ENCODE peak calls at places on chromosomes 1 and 21, in six cellular contexts. One of them, this sample, is unnamed.

GRCh38 chr1:150560011-150560438 is 10.8 kb downstream of the ADAMTSL4 start:
- DNase-seq in spleen: peak
- DNase-seq in skeletal muscle cell: no peak
- DNase-seq in head of caudate nucleus: peak
- DNase-seq in uterus: peak
- DNase-seq in AG08396: peak
- DNase-seq in this sample: peak

GRCh38 chr1:61839702-61840101 is 97.4 kb downstream of the PATJ start:
- DNase-seq in spleen: no peak
- DNase-seq in skeletal muscle cell: no peak
- DNase-seq in head of caudate nucleus: no peak
- DNase-seq in uterus: no peak
- DNase-seq in AG08396: peak
- DNase-seq in this sample: no peak

GRCh38 chr1:112083487-112083886 is 94.0 kb upstream of the KCND3 start:
- DNase-seq in spleen: no peak
- DNase-seq in skeletal muscle cell: no peak
- DNase-seq in head of caudate nucleus: no peak
- DNase-seq in uterus: no peak
- DNase-seq in AG08396: no peak
- DNase-seq in this sample: no peak

GRCh38 chr1:18618546-18619466 is 11.8 kb upstream of the PAX7 start:
- DNase-seq in spleen: no peak
- DNase-seq in skeletal muscle cell: no peak
- DNase-seq in head of caudate nucleus: no peak
- DNase-seq in uterus: no peak
- DNase-seq in AG08396: no peak
- DNase-seq in this sample: no peak

GRCh38 chr1:213750231-213751063 is 237.3 kb upstream of the PROX1 start:
- DNase-seq in spleen: no peak
- DNase-seq in skeletal muscle cell: no peak
- DNase-seq in head of caudate nucleus: no peak
- DNase-seq in uterus: no peak
- DNase-seq in AG08396: no peak
- DNase-seq in this sample: no peak

GRCh38 chr1:102715150-102715549 is 393.2 kb downstream of the COL11A1 start:
- DNase-seq in spleen: no peak
- DNase-seq in skeletal muscle cell: peak
- DNase-seq in head of caudate nucleus: no peak
- DNase-seq in uterus: no peak
- DNase-seq in AG08396: no peak
- DNase-seq in this sample: no peak

GRCh38 chr1:2504224-2504948 is 22.0 kb downstream of the PANK4 start:
- DNase-seq in spleen: no peak
- DNase-seq in skeletal muscle cell: no peak
- DNase-seq in head of caudate nucleus: no peak
- DNase-seq in uterus: no peak
- DNase-seq in AG08396: peak
- DNase-seq in this sample: no peak

GRCh38 chr21:45533731-45534571 is 8.3 kb downstream of the SLC19A1 start:
- DNase-seq in spleen: peak
- DNase-seq in skeletal muscle cell: no peak
- DNase-seq in head of caudate nucleus: peak
- DNase-seq in uterus: no peak
- DNase-seq in AG08396: no peak
- DNase-seq in this sample: no peak

GRCh38 chr1:19029191-19030085 is 73.0 kb upstream of the IFFO2 start:
- DNase-seq in spleen: no peak
- DNase-seq in skeletal muscle cell: no peak
- DNase-seq in head of caudate nucleus: no peak
- DNase-seq in uterus: no peak
- DNase-seq in AG08396: no peak
- DNase-seq in this sample: no peak

GRCh38 chr1:167605576-167605975 is 24.5 kb upstream of the RCSD1 start:
- DNase-seq in spleen: no peak
- DNase-seq in skeletal muscle cell: no peak
- DNase-seq in head of caudate nucleus: no peak
- DNase-seq in uterus: no peak
- DNase-seq in AG08396: no peak
- DNase-seq in this sample: no peak

GRCh38 chr1:215617979-215618378 is 50.9 kb downstream of the KCTD3 start:
- DNase-seq in spleen: no peak
- DNase-seq in skeletal muscle cell: no peak
- DNase-seq in head of caudate nucleus: no peak
- DNase-seq in uterus: no peak
- DNase-seq in AG08396: no peak
- DNase-seq in this sample: no peak

GRCh38 chr1:153509729-153510354 is 25.9 kb downstream of the S100A6 start:
- DNase-seq in spleen: peak
- DNase-seq in skeletal muscle cell: no peak
- DNase-seq in head of caudate nucleus: peak
- DNase-seq in uterus: no peak
- DNase-seq in AG08396: peak
- DNase-seq in this sample: peak

GRCh38 chr1:94989398-94989797 is 62.5 kb upstream of the CNN3 start:
- DNase-seq in spleen: no peak
- DNase-seq in skeletal muscle cell: no peak
- DNase-seq in head of caudate nucleus: no peak
- DNase-seq in uterus: peak
- DNase-seq in AG08396: no peak
- DNase-seq in this sample: peak

GRCh38 chr21:42265229-42265812 is 46.4 kb downstream of the ABCG1 start:
- DNase-seq in spleen: no peak
- DNase-seq in skeletal muscle cell: no peak
- DNase-seq in head of caudate nucleus: no peak
- DNase-seq in uterus: no peak
- DNase-seq in AG08396: no peak
- DNase-seq in this sample: no peak

GRCh38 chr1:92994105-92994712 is 32.9 kb upstream of the DIPK1A start:
- DNase-seq in spleen: no peak
- DNase-seq in skeletal muscle cell: peak
- DNase-seq in head of caudate nucleus: no peak
- DNase-seq in uterus: peak
- DNase-seq in AG08396: peak
- DNase-seq in this sample: peak

GRCh38 chr1:15236226-15237145 is 10.5 kb upstream of the FHAD1 start:
- DNase-seq in spleen: no peak
- DNase-seq in skeletal muscle cell: no peak
- DNase-seq in head of caudate nucleus: no peak
- DNase-seq in uterus: no peak
- DNase-seq in AG08396: no peak
- DNase-seq in this sample: no peak

GRCh38 chr1:152459596-152460528 is 45.8 kb upstream of the CRNN start:
- DNase-seq in spleen: peak
- DNase-seq in skeletal muscle cell: peak
- DNase-seq in head of caudate nucleus: peak
- DNase-seq in uterus: peak
- DNase-seq in AG08396: peak
- DNase-seq in this sample: peak

GRCh38 chr1:167563579-167564246 is 10.2 kb upstream of the CREG1 start:
- DNase-seq in spleen: no peak
- DNase-seq in skeletal muscle cell: no peak
- DNase-seq in head of caudate nucleus: no peak
- DNase-seq in uterus: no peak
- DNase-seq in AG08396: no peak
- DNase-seq in this sample: no peak

GRCh38 chr1:39490596-39491145 is 765 bp upstream of the BMP8A start:
- DNase-seq in spleen: no peak
- DNase-seq in skeletal muscle cell: no peak
- DNase-seq in head of caudate nucleus: peak
- DNase-seq in uterus: no peak
- DNase-seq in AG08396: no peak
- DNase-seq in this sample: no peak

GRCh38 chr1:232662910-232663309 is 33.0 kb upstream of the SIPA1L2 start:
- DNase-seq in spleen: no peak
- DNase-seq in skeletal muscle cell: no peak
- DNase-seq in head of caudate nucleus: no peak
- DNase-seq in uterus: no peak
- DNase-seq in AG08396: no peak
- DNase-seq in this sample: peak

GRCh38 chr1:153292740-153293479 is 19.8 kb downstream of the PGLYRP3 start:
- DNase-seq in spleen: no peak
- DNase-seq in skeletal muscle cell: no peak
- DNase-seq in head of caudate nucleus: no peak
- DNase-seq in uterus: no peak
- DNase-seq in AG08396: no peak
- DNase-seq in this sample: no peak

GRCh38 chr1:51518730-51519047 is 377 bp downstream of the EPS15 start:
- DNase-seq in spleen: peak
- DNase-seq in skeletal muscle cell: no peak
- DNase-seq in head of caudate nucleus: peak
- DNase-seq in uterus: no peak
- DNase-seq in AG08396: peak
- DNase-seq in this sample: no peak

GRCh38 chr1:210685295-210685650 is 356.6 kb downstream of the HHAT start:
- DNase-seq in spleen: no peak
- DNase-seq in skeletal muscle cell: no peak
- DNase-seq in head of caudate nucleus: no peak
- DNase-seq in uterus: no peak
- DNase-seq in AG08396: no peak
- DNase-seq in this sample: no peak